ENCODE peak calls at places on chromosomes 1 and 21, in five cellular contexts. U is type B pancreatic cell, L is GM10248, A is GM13977, Y is uterus. M is an unnamed sample.

GRCh38 chr1:112697781-112698201 is 9.1 kb downstream of the RHOC start:
- DNase-seq in U (peak; percentile 52), L (no peak), A (no peak), Y (no peak), M (no peak)

GRCh38 chr1:200139661-200140250 is 112.2 kb downstream of the NR5A2 start:
- DNase-seq in U (no peak), L (peak; percentile 58), A (peak; percentile 58), Y (no peak), M (peak; percentile 45)

GRCh38 chr21:45011911-45012660 is 62.3 kb upstream of the ADARB1 start:
- DNase-seq in U (no peak), L (no peak), A (no peak), Y (peak; percentile 31), M (no peak)

GRCh38 chr1:196181594-196181878 is 426.7 kb downstream of the KCNT2 start:
- DNase-seq in U (no peak), L (no peak), A (no peak), Y (no peak), M (no peak)

GRCh38 chr1:24996983-24997893 is 67.2 kb upstream of the RUNX3 start:
- DNase-seq in U (no peak), L (peak; percentile 54), A (peak; percentile 69), Y (no peak), M (peak; percentile 99)

GRCh38 chr1:97610748-97611147 is 310.1 kb downstream of the DPYD start:
- DNase-seq in U (no peak), L (no peak), A (no peak), Y (no peak), M (no peak)

GRCh38 chr1:214551052-214551435 is 358 bp downstream of the PTPN14 start:
- DNase-seq in U (no peak), L (peak; percentile 46), A (no peak), Y (no peak), M (no peak)

GRCh38 chr1:36560621-36561364 is 78.1 kb upstream of the CSF3R start:
- DNase-seq in U (no peak), L (no peak), A (no peak), Y (no peak), M (no peak)

GRCh38 chr1:19003371-19004290 is 47.2 kb upstream of the IFFO2 start:
- DNase-seq in U (peak; percentile 45), L (no peak), A (no peak), Y (no peak), M (peak; percentile 33)

GRCh38 chr1:168319691-168320090 is 39.0 kb downstream of the TBX19 start:
- DNase-seq in U (no peak), L (no peak), A (no peak), Y (no peak), M (no peak)

GRCh38 chr1:45876000-45876399 is 72.6 kb downstream of the MAST2 start:
- DNase-seq in U (no peak), L (no peak), A (no peak), Y (no peak), M (no peak)

GRCh38 chr1:87612966-87613365 is 284.3 kb downstream of the LMO4 start:
- DNase-seq in U (no peak), L (no peak), A (no peak), Y (no peak), M (no peak)

GRCh38 chr1:239987103-239987745 is 104.5 kb upstream of the FMN2 start:
- DNase-seq in U (no peak), L (no peak), A (no peak), Y (no peak), M (peak; percentile 63)

GRCh38 chr1:27521336-27522147 is 31.6 kb upstream of the WASF2 start:
- DNase-seq in U (no peak), L (no peak), A (no peak), Y (no peak), M (peak; percentile 84)

GRCh38 chr21:42258150-42258884 is 39.4 kb downstream of the ABCG1 start:
- DNase-seq in U (no peak), L (peak; percentile 90), A (peak; percentile 89), Y (peak; percentile 36), M (peak; percentile 89)

GRCh38 chr1:214558002-214558770 is 6.8 kb upstream of the PTPN14 start:
- DNase-seq in U (no peak), L (no peak), A (no peak), Y (peak; percentile 21), M (no peak)

GRCh38 chr1:36124404-36125128 is 456 bp downstream of the COL8A2 start:
- DNase-seq in U (no peak), L (no peak), A (no peak), Y (no peak), M (no peak)

GRCh38 chr1:234716907-234717375 is 107.0 kb upstream of the IRF2BP2 start:
- DNase-seq in U (no peak), L (no peak), A (no peak), Y (no peak), M (no peak)

GRCh38 chr1:844472-845026 is 79.2 kb upstream of the SAMD11 start:
- DNase-seq in U (no peak), L (no peak), A (no peak), Y (no peak), M (peak; percentile 48)

GRCh38 chr1:20361401-20361800 is 70.7 kb downstream of the VWA5B1 start:
- DNase-seq in U (no peak), L (no peak), A (no peak), Y (no peak), M (no peak)

GRCh38 chr1:161379071-161379470 is 11.4 kb upstream of the CFAP126 start:
- DNase-seq in U (no peak), L (no peak), A (no peak), Y (no peak), M (no peak)

GRCh38 chr21:34078915-34079314 is 5.5 kb downstream of the MRPS6 start:
- DNase-seq in U (no peak), L (no peak), A (no peak), Y (no peak), M (peak; percentile 62)

GRCh38 chr1:155064109-155064812 is 721 bp downstream of the EFNA4 start:
- DNase-seq in U (no peak), L (peak; percentile 68), A (peak; percentile 82), Y (no peak), M (peak; percentile 61)

GRCh38 chr21:37454869-37455503 is 88.4 kb downstream of the DYRK1A start:
- DNase-seq in U (no peak), L (no peak), A (no peak), Y (no peak), M (no peak)

GRCh38 chr1:155174334-155175280 is 958 bp downstream of the TRIM46 start:
- DNase-seq in U (peak; percentile 71), L (no peak), A (peak; percentile 53), Y (no peak), M (peak; percentile 67)

GRCh38 chr1:26197813-26198212 is 7.4 kb downstream of the CATSPER4 start:
- DNase-seq in U (no peak), L (no peak), A (no peak), Y (no peak), M (no peak)

GRCh38 chr1:95118019-95118499 is 904 bp downstream of the TLCD4 start:
- DNase-seq in U (no peak), L (no peak), A (no peak), Y (no peak), M (peak; percentile 50)

GRCh38 chr1:40618108-40618507 is 47.4 kb downstream of the RIMS3 start:
- DNase-seq in U (no peak), L (no peak), A (no peak), Y (no peak), M (no peak)

GRCh38 chr1:37034301-37035013 is at the start of gene GRIK3:
- DNase-seq in U (no peak), L (no peak), A (peak; percentile 25), Y (no peak), M (no peak)

GRCh38 chr1:115717541-115717940 is 51.0 kb downstream of the CASQ2 start:
- DNase-seq in U (no peak), L (peak; percentile 29), A (peak; percentile 31), Y (peak; percentile 38), M (peak; percentile 65)

GRCh38 chr21:16535100-16535418 is 805.3 kb downstream of the USP25 start:
- DNase-seq in U (no peak), L (no peak), A (no peak), Y (peak; percentile 93), M (no peak)

GRCh38 chr1:222224576-222224975 is 323.3 kb downstream of the HHIPL2 start:
- DNase-seq in U (no peak), L (no peak), A (no peak), Y (no peak), M (no peak)

GRCh38 chr1:97412155-97412554 is 508.7 kb downstream of the DPYD start:
- DNase-seq in U (no peak), L (no peak), A (no peak), Y (no peak), M (no peak)

GRCh38 chr1:237071641-237072420 is 29.8 kb downstream of the RYR2 start:
- DNase-seq in U (no peak), L (no peak), A (no peak), Y (no peak), M (no peak)

GRCh38 chr1:202160377-202160940 is at the start of gene PTPN7:
- DNase-seq in U (no peak), L (peak; percentile 82), A (peak; percentile 78), Y (no peak), M (peak; percentile 96)

GRCh38 chr1:110433803-110434202 is 17.1 kb upstream of the PROK1 start:
- DNase-seq in U (no peak), L (no peak), A (no peak), Y (no peak), M (peak; percentile 4)

GRCh38 chr21:42570841-42571387 is 57.3 kb downstream of the SLC37A1 start:
- DNase-seq in U (no peak), L (no peak), A (no peak), Y (peak; percentile 8), M (no peak)

GRCh38 chr21:36873511-36873910 is 93.0 kb downstream of the HLCS start:
- DNase-seq in U (no peak), L (no peak), A (no peak), Y (no peak), M (no peak)

GRCh38 chr1:201022824-201023516 is 544 bp downstream of the KIF21B start:
- DNase-seq in U (no peak), L (no peak), A (no peak), Y (no peak), M (peak; percentile 59)

GRCh38 chr1:8602471-8603219 is 214.8 kb downstream of the RERE start:
- DNase-seq in U (no peak), L (no peak), A (no peak), Y (no peak), M (peak; percentile 61)
- TF ChIP-seq CTCF in U (no peak), L (no peak), A (no peak), Y (no peak), M (no peak)

GRCh38 chr1:47948126-47948525 is 49.1 kb downstream of the TRABD2B start:
- DNase-seq in U (no peak), L (no peak), A (no peak), Y (no peak), M (no peak)
- TF ChIP-seq CTCF in U (peak; percentile 45), L (no peak), A (no peak), Y (no peak), M (no peak)

DNA sequence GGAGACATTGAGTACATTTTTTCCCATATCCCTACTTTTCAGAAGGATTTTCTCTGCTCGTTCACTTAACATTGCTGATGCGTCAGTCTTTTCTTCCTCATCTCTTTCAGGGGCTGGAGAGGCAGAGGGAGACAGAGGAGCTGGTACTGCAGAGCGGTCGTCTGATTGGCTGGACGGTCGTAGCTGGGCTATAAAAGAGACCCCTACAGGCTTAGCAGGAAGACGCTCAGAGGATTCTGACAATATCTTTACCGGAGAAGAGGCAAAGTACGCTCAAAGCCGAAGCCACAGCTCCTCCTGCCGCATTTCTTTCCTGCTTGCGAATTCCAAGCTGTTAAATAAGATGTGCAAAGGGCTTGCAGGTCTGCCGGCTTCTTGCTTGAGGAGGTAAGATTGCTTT is at the start of gene RGS4:
- DNase-seq in U (peak; percentile 73), L (no peak), A (no peak), Y (peak; percentile 49), M (no peak)
- TF ChIP-seq CTCF in U (peak; percentile 69), L (no peak), A (no peak), Y (peak; percentile 22), M (no peak)

GRCh38 chr1:179001451-179001850 is 24.2 kb upstream of the FAM20B start:
- DNase-seq in U (no peak), L (no peak), A (no peak), Y (no peak), M (no peak)
- TF ChIP-seq CTCF in U (no peak), L (no peak), A (no peak), Y (no peak), M (no peak)

M was measured in activated CD8-positive, alpha-beta T cell treated with anti-CD3 and anti-CD28 coated beads for 36 hours.